ENCODE peak calls at places on chromosomes 12 and 14, in eight cellular contexts. A is H1, J is stomach, F is SK-N-SH, L is tibial nerve, G is suprapubic skin, P is HepG2, Q is transverse colon. B is an unnamed sample.
A peak's percentile ranks its signal among the peaks of the same experiment; 100 is the strongest.

GRCh38 chr12:57825451-57825850 is 6.9 kb upstream of the AVIL start:
- DNase-seq in A (no peak), J (no peak), F (no peak), L (no peak), G (no peak), P (no peak), Q (no peak), B (no peak)

GRCh38 chr12:30926243-30927209 is at the start of gene TSPAN11:
- DNase-seq in A (peak; percentile 79), J (no peak), F (peak; percentile 89), L (no peak), G (no peak), P (no peak), Q (no peak), B (no peak)

GRCh38 chr12:57888407-57889157 is 42.1 kb upstream of the CTDSP2 start:
- DNase-seq in A (no peak), J (peak; percentile 61), F (no peak), L (no peak), G (no peak), P (no peak), Q (peak; percentile 83), B (no peak)

GRCh38 chr14:74239848-74240793 is 872 bp downstream of the VSX2 start:
- DNase-seq in A (peak; percentile 68), J (no peak), F (peak; percentile 65), L (no peak), G (no peak), P (no peak), Q (no peak), B (no peak)

GRCh38 chr12:62438098-62438692 is 28.4 kb upstream of the MON2 start:
- DNase-seq in A (peak; percentile 67), J (peak; percentile 54), F (peak; percentile 49), L (no peak), G (no peak), P (peak; percentile 17), Q (peak; percentile 60), B (no peak)

GRCh38 chr12:104792570-104792969 is 165.5 kb downstream of the SLC41A2 start:
- DNase-seq in A (no peak), J (no peak), F (no peak), L (no peak), G (no peak), P (no peak), Q (no peak), B (peak; percentile 74)

GRCh38 chr12:74105434-74105833 is 432.2 kb upstream of the ATXN7L3B start:
- DNase-seq in A (no peak), J (no peak), F (no peak), L (no peak), G (no peak), P (no peak), Q (no peak), B (no peak)

GRCh38 chr14:61659582-61659981 is 35.7 kb upstream of the HIF1A start:
- DNase-seq in A (no peak), J (no peak), F (no peak), L (no peak), G (no peak), P (no peak), Q (no peak), B (no peak)

GRCh38 chr12:51948066-51948465 is 3.4 kb upstream of the ACVR1B start:
- DNase-seq in A (peak; percentile 27), J (no peak), F (no peak), L (no peak), G (no peak), P (no peak), Q (no peak), B (no peak)

GRCh38 chr12:106031736-106032135 is 107.0 kb downstream of the NUAK1 start:
- DNase-seq in A (no peak), J (no peak), F (no peak), L (no peak), G (no peak), P (no peak), Q (no peak), B (no peak)

GRCh38 chr12:71552728-71553501 is 110.7 kb downstream of the ZFC3H1 start:
- DNase-seq in A (no peak), J (no peak), F (no peak), L (no peak), G (no peak), P (peak; percentile 92), Q (no peak), B (no peak)

GRCh38 chr14:68147331-68147730 is 327.8 kb downstream of the RAD51B start:
- DNase-seq in A (no peak), J (no peak), F (no peak), L (no peak), G (no peak), P (no peak), Q (no peak), B (no peak)

GRCh38 chr12:45415393-45415817 is 199.5 kb downstream of the ANO6 start:
- DNase-seq in A (no peak), J (no peak), F (no peak), L (no peak), G (peak; percentile 70), P (peak; percentile 2), Q (no peak), B (peak; percentile 64)

GRCh38 chr14:103694572-103695026 is 20.7 kb downstream of the XRCC3 start:
- DNase-seq in A (no peak), J (no peak), F (no peak), L (no peak), G (peak; percentile 49), P (no peak), Q (no peak), B (no peak)

GRCh38 chr14:105089746-105090492 is 24.7 kb upstream of the GPR132 start:
- DNase-seq in A (no peak), J (no peak), F (no peak), L (no peak), G (peak; percentile 71), P (no peak), Q (no peak), B (peak; percentile 66)

GRCh38 chr14:38623661-38624060 is 367.8 kb upstream of the CLEC14A start:
- DNase-seq in A (no peak), J (no peak), F (no peak), L (no peak), G (no peak), P (no peak), Q (no peak), B (no peak)

GRCh38 chr12:86597431-86597830 is 341.2 kb upstream of the MGAT4C start:
- DNase-seq in A (no peak), J (no peak), F (no peak), L (no peak), G (no peak), P (no peak), Q (no peak), B (no peak)

GRCh38 chr12:85441740-85442139 is 161.7 kb downstream of the ALX1 start:
- DNase-seq in A (no peak), J (no peak), F (peak; percentile 14), L (no peak), G (no peak), P (peak; percentile 9), Q (no peak), B (no peak)

GRCh38 chr12:101850199-101850598 is 19.4 kb upstream of the GNPTAB start:
- DNase-seq in A (no peak), J (no peak), F (no peak), L (no peak), G (no peak), P (no peak), Q (no peak), B (no peak)

GRCh38 chr14:50658203-50658602 is 9.9 kb downstream of the SAV1 start:
- DNase-seq in A (no peak), J (peak; percentile 43), F (no peak), L (no peak), G (no peak), P (no peak), Q (no peak), B (no peak)

GRCh38 chr14:105447651-105448640 is 26.7 kb upstream of the CRIP2 start:
- DNase-seq in A (no peak), J (no peak), F (no peak), L (no peak), G (no peak), P (no peak), Q (no peak), B (no peak)

GRCh38 chr12:30985814-30986452 is 59.4 kb downstream of the TSPAN11 start:
- DNase-seq in A (peak; percentile 85), J (peak; percentile 59), F (peak; percentile 88), L (no peak), G (no peak), P (peak; percentile 33), Q (peak; percentile 23), B (no peak)

GRCh38 chr12:106285993-106286392 is 16.5 kb upstream of the TCP11L2 start:
- DNase-seq in A (no peak), J (no peak), F (no peak), L (no peak), G (no peak), P (no peak), Q (no peak), B (no peak)

GRCh38 chr14:51495319-51495718 is 156.4 kb upstream of the FRMD6 start:
- DNase-seq in A (no peak), J (no peak), F (no peak), L (no peak), G (no peak), P (no peak), Q (no peak), B (no peak)

GRCh38 chr14:77236814-77237213 is 34.2 kb downstream of the NGB start:
- DNase-seq in A (no peak), J (no peak), F (no peak), L (no peak), G (no peak), P (no peak), Q (no peak), B (no peak)

GRCh38 chr12:69999561-69999960 is 174.5 kb downstream of the MYRFL start:
- DNase-seq in A (no peak), J (no peak), F (no peak), L (no peak), G (no peak), P (no peak), Q (no peak), B (no peak)
- TF ChIP-seq EP300 in A (no peak), J (no peak), F (no peak), L (no peak), G (no peak), P (no peak), Q (no peak), B (no peak)

GRCh38 chr12:65962921-65963883 is 138.9 kb downstream of the HMGA2 start:
- DNase-seq in A (peak; percentile 77), J (no peak), F (peak; percentile 5), L (no peak), G (no peak), P (no peak), Q (peak; percentile 21), B (no peak)
- TF ChIP-seq EP300 in A (no peak), J (no peak), F (no peak), L (no peak), G (no peak), P (no peak), Q (no peak), B (no peak)

GRCh38 chr12:2940564-2940963 is 18.6 kb upstream of the TEAD4 start:
- DNase-seq in A (no peak), J (no peak), F (no peak), L (no peak), G (no peak), P (no peak), Q (no peak), B (peak; percentile 63)

GRCh38 chr12:2941524-2941923 is 17.7 kb upstream of the TEAD4 start:
- DNase-seq in A (no peak), J (no peak), F (no peak), L (no peak), G (no peak), P (peak; percentile 51), Q (no peak), B (peak; percentile 25)

GRCh38 chr12:2944401-2945047 is 14.7 kb upstream of the TEAD4 start:
- DNase-seq in A (peak; percentile 94), J (peak; percentile 72), F (peak; percentile 74), L (no peak), G (no peak), P (peak; percentile 46), Q (peak; percentile 63), B (peak; percentile 66)
- TF ChIP-seq EP300 in A (no peak), J (no peak), F (no peak), L (no peak), G (no peak), P (no peak), Q (no peak), B (no peak)

GRCh38 chr12:944201-944600 is 5.3 kb downstream of the RAD52 start:
- DNase-seq in A (no peak), J (peak; percentile 3), F (no peak), L (no peak), G (no peak), P (no peak), Q (no peak), B (no peak)
- TF ChIP-seq EP300 in A (no peak), J (no peak), F (no peak), L (no peak), G (no peak), P (no peak), Q (no peak), B (no peak)

B was measured in sigmoid colon.